ENCODE peak calls at places on chromosomes 13 and 19, in six cellular contexts. F is neural progenitor cell, I is NT2/D1, Z is fibroblast of lung, A is right atrium auricular region, D is fibroblast of pulmonary artery. B is an unnamed sample.
A peak's percentile ranks its signal among the peaks of the same experiment; 100 is the strongest.

GRCh38 chr19:32674153-32674958 is 624 bp downstream of the ANKRD27 start:
- DNase-seq in F (peak; percentile 47), I (no peak), Z (no peak), A (no peak), D (no peak), B (no peak)

GRCh38 chr19:49165865-49166301 is 8.3 kb downstream of the TRPM4 start:
- DNase-seq in F (no peak), I (no peak), Z (no peak), A (no peak), D (no peak), B (no peak)

GRCh38 chr13:43159007-43159406 is 135.6 kb downstream of the DNAJC15 start:
- DNase-seq in F (no peak), I (no peak), Z (peak; percentile 65), A (no peak), D (peak; percentile 67), B (no peak)

GRCh38 chr19:51246153-51246552 is 4.7 kb upstream of the SIGLECL1 start:
- DNase-seq in F (no peak), I (peak; percentile 3), Z (no peak), A (no peak), D (no peak), B (no peak)

GRCh38 chr19:15378529-15379082 is 981 bp downstream of the AKAP8 start:
- DNase-seq in F (peak; percentile 65), I (peak; percentile 23), Z (peak; percentile 52), A (no peak), D (peak; percentile 56), B (no peak)

GRCh38 chr19:41918095-41918494 is 10.2 kb downstream of the ERFL start:
- DNase-seq in F (no peak), I (no peak), Z (no peak), A (no peak), D (no peak), B (no peak)

GRCh38 chr19:2055871-2056809 is 5.1 kb upstream of the MKNK2 start:
- DNase-seq in F (no peak), I (no peak), Z (peak; percentile 87), A (peak; percentile 77), D (peak; percentile 80), B (no peak)

GRCh38 chr13:62185631-62186256 is 770.1 kb upstream of the PCDH20 start:
- DNase-seq in F (peak; percentile 40), I (peak; percentile 6), Z (no peak), A (no peak), D (no peak), B (no peak)

GRCh38 chr13:48842316-48842715 is 133.4 kb upstream of the FNDC3A start:
- DNase-seq in F (no peak), I (no peak), Z (no peak), A (no peak), D (no peak), B (no peak)

GRCh38 chr13:94967183-94968039 is 255.1 kb upstream of the SOX21 start:
- DNase-seq in F (peak; percentile 85), I (no peak), Z (peak; percentile 17), A (no peak), D (peak; percentile 10), B (no peak)

GRCh38 chr13:103130681-103131210 is 64.5 kb upstream of the SLC10A2 start:
- DNase-seq in F (no peak), I (no peak), Z (no peak), A (no peak), D (no peak), B (no peak)

GRCh38 chr19:1070931-1071791 is 4.2 kb downstream of the ARHGAP45 start:
- DNase-seq in F (peak; percentile 74), I (no peak), Z (no peak), A (no peak), D (no peak), B (no peak)

GRCh38 chr19:40575326-40575725 is 1.3 kb upstream of the SHKBP1 start:
- DNase-seq in F (no peak), I (no peak), Z (no peak), A (no peak), D (no peak), B (no peak)
- H3K4me3 ChIP-seq in F (no peak overlapping the region), I (no peak overlapping the region), Z (no peak overlapping the region), A (no peak overlapping the region), D (no peak overlapping the region), B (no peak overlapping the region)

DNA sequence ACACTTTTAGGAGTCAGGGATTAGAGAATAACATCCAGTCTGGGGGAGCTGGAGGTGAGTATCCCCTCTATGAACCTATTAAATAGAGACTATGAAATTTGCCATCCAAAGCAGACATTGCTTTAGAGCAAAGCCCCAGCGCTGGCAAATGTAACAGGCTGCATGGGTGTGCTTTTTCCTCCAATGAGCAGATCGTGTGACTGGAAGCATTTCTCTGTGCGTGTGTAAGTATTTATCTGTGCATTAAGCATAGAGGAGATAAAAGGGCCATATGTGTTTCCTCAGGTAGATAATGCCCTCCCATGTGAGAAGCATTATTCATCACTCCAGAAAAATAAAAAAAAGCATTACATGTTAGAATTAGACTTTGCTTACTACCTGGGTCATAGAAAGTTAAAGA is 924 bp downstream of the TNFSF13B start:
- DNase-seq in F (no peak), I (no peak), Z (no peak), A (no peak), D (no peak), B (no peak)
- H3K4me3 ChIP-seq in F (no peak overlapping the region), I (no peak overlapping the region), Z (peak overlapping the region; percentile 61), A (peak overlapping the region; percentile 22), D (peak overlapping the region; percentile 49), B (peak overlapping the region; percentile 70)

GRCh38 chr13:33349996-33350826 is 64.7 kb upstream of the STARD13 start:
- DNase-seq in F (peak; percentile 47), I (no peak), Z (peak; percentile 47), A (no peak), D (peak; percentile 52), B (peak; percentile 85)
- H3K4me3 ChIP-seq in F (peak overlapping the region; percentile 64), I (peak overlapping the region; percentile 53), Z (peak overlapping the region; percentile 70), A (peak overlapping the region; percentile 87), D (peak overlapping the region; percentile 76), B (peak overlapping the region; percentile 77)

GRCh38 chr19:13835791-13836723 is 40.8 kb downstream of the ZSWIM4 start:
- DNase-seq in F (no peak), I (no peak), Z (no peak), A (no peak), D (no peak), B (peak; percentile 84)
- H3K4me3 ChIP-seq in F (no peak overlapping the region), I (no peak overlapping the region), Z (no peak overlapping the region), A (no peak overlapping the region), D (peak overlapping the region; percentile 17), B (peak overlapping the region; percentile 99)

B was measured in coronary artery.